ENCODE peak calls at places on chromosomes 16 and 17, in nine cellular contexts. L is activated naive CD4-positive, alpha-beta T cell treated with anti-CD3 and anti-CD28 coated beads for 36 hours; W is cardiac septum; O is SW 1271; E is spleen; X is lung; G is prostate gland; I is BE2C; M is mammary epithelial cell. C is an unnamed sample.

GRCh38 chr16:75433732-75434413 is 570 bp upstream of the CFDP1 start:
- DNase-seq in E (peak; percentile 78), O (peak; percentile 94), W (no peak), L (peak; percentile 70), I (peak; percentile 69), M (peak; percentile 90), X (peak; percentile 74), G (peak; percentile 84), C (peak; percentile 73)

GRCh38 chr17:80892900-80893603 is 98.6 kb upstream of the CHMP6 start:
- DNase-seq in W (no peak), X (no peak), E (no peak), I (peak; percentile 77), O (no peak), G (no peak), L (peak; percentile 39), M (peak; percentile 94), C (no peak)

GRCh38 chr17:14747576-14747940 is 446.7 kb downstream of the HS3ST3B1 start:
- DNase-seq in E (no peak), L (no peak), I (no peak), X (no peak), W (no peak), G (no peak), M (no peak), O (no peak), C (no peak)

GRCh38 chr16:2973605-2974318 is 4.6 kb downstream of the PAQR4 start:
- DNase-seq in E (no peak), I (no peak), L (no peak), W (no peak), M (no peak), X (no peak), G (no peak), O (no peak), C (no peak)

GRCh38 chr16:65497571-65497970 is 375.7 kb upstream of the CDH11 start:
- DNase-seq in W (no peak), E (no peak), L (no peak), G (no peak), X (no peak), M (no peak), O (no peak), I (no peak), C (no peak)

GRCh38 chr17:7380855-7381683 is at the start of gene TNK1:
- DNase-seq in E (peak; percentile 77), X (peak; percentile 69), I (no peak), M (peak; percentile 66), L (no peak), O (no peak), G (peak; percentile 84), W (peak; percentile 79), C (no peak)

GRCh38 chr17:29111816-29112499 is 68.2 kb downstream of the MYO18A start:
- DNase-seq in X (peak; percentile 71), L (peak; percentile 81), M (peak; percentile 55), G (peak; percentile 63), I (peak; percentile 75), O (peak; percentile 50), E (peak; percentile 90), W (peak; percentile 86), C (peak; percentile 60)

GRCh38 chr16:49726155-49726554 is 129.8 kb downstream of the ZNF423 start:
- DNase-seq in L (no peak), E (no peak), G (no peak), I (no peak), M (no peak), O (no peak), X (no peak), W (no peak), C (no peak)

GRCh38 chr16:57966133-57966805 is 4.7 kb downstream of the CNGB1 start:
- DNase-seq in E (no peak), G (no peak), I (no peak), X (no peak), O (no peak), L (no peak), M (no peak), W (no peak), C (no peak)

GRCh38 chr17:64736804-64737492 is 74.8 kb upstream of the SMURF2 start:
- DNase-seq in W (no peak), I (peak; percentile 42), M (peak; percentile 46), L (peak; percentile 80), O (peak; percentile 78), X (no peak), G (peak; percentile 7), E (no peak), C (no peak)

GRCh38 chr17:75260679-75261335 is 599 bp downstream of the GGA3 start:
- DNase-seq in W (no peak), I (no peak), G (no peak), L (peak; percentile 76), E (no peak), M (peak; percentile 48), O (no peak), X (no peak), C (no peak)

GRCh38 chr16:88473666-88474534 is 20.8 kb downstream of the ZFPM1 start:
- DNase-seq in G (no peak), M (no peak), O (no peak), W (no peak), E (no peak), L (no peak), I (peak; percentile 69), X (no peak), C (no peak)

GRCh38 chr16:67483731-67484525 is 581 bp upstream of the AGRP start:
- DNase-seq in O (no peak), W (no peak), E (no peak), X (no peak), G (no peak), I (no peak), L (no peak), M (no peak), C (no peak)

GRCh38 chr16:49150341-49150740 is 131.3 kb downstream of the CBLN1 start:
- DNase-seq in I (no peak), M (no peak), X (no peak), O (no peak), G (no peak), W (no peak), E (no peak), L (no peak), C (no peak)